ENCODE peak calls at places on chromosomes 3 and 15, in nine cellular contexts. O is breast epithelium; I is IMR-90; F is fibroblast of lung; E is Karpas-422; L is CD8-positive, alpha-beta memory T cell; U is neural progenitor cell; A is left lung; G is left ventricle myocardium inferior. B is an unnamed sample.
A peak's percentile ranks its signal among the peaks of the same experiment; 100 is the strongest.

GRCh38 chr3:41075958-41076357 is 123.3 kb upstream of the CTNNB1 start:
- DNase-seq in U (peak; percentile 53), I (no peak), E (no peak), F (no peak), G (peak; percentile 37), O (no peak), A (no peak), L (no peak), B (no peak)

GRCh38 chr3:98788651-98789050 is 25.5 kb downstream of the ST3GAL6 start:
- DNase-seq in O (no peak), G (peak; percentile 28), L (no peak), F (no peak), U (no peak), E (no peak), I (no peak), A (peak; percentile 24), B (no peak)

GRCh38 chr15:80120636-80121035 is 32.2 kb upstream of the FAH start:
- DNase-seq in I (no peak), G (no peak), A (no peak), U (no peak), O (no peak), E (no peak), L (no peak), F (no peak), B (no peak)

GRCh38 chr3:37753428-37753827 is 108.3 kb upstream of the CTDSPL start:
- DNase-seq in I (no peak), F (no peak), A (no peak), L (no peak), U (no peak), E (no peak), O (no peak), G (no peak), B (no peak)

GRCh38 chr3:186651678-186652215 is 11.5 kb downstream of the FETUB start:
- DNase-seq in E (peak; percentile 52), G (no peak), O (no peak), A (no peak), F (no peak), L (no peak), U (no peak), I (no peak), B (no peak)

GRCh38 chr15:72813345-72814004 is 29.9 kb upstream of the ADPGK start:
- DNase-seq in E (no peak), U (no peak), A (peak; percentile 42), O (no peak), L (no peak), F (no peak), G (no peak), I (no peak), B (peak; percentile 57)

GRCh38 chr3:119350114-119350513 is 55.9 kb downstream of the ARHGAP31 start:
- DNase-seq in F (no peak), I (no peak), O (no peak), E (no peak), L (no peak), A (no peak), U (peak; percentile 87), G (no peak), B (no peak)

GRCh38 chr3:126321490-126321889 is 35.7 kb downstream of the KLF15 start:
- DNase-seq in L (no peak), I (no peak), F (no peak), A (peak; percentile 50), G (no peak), U (no peak), O (no peak), E (no peak), B (no peak)

GRCh38 chr3:74507691-74508090 is 106.8 kb downstream of the CNTN3 start:
- DNase-seq in F (no peak), G (no peak), A (peak; percentile 50), O (no peak), L (no peak), E (no peak), U (no peak), I (no peak), B (no peak)

GRCh38 chr3:184778426-184779332 is 33.3 kb upstream of the VPS8 start:
- DNase-seq in E (peak; percentile 62), O (no peak), F (no peak), A (no peak), G (no peak), U (no peak), L (no peak), I (no peak), B (no peak)

GRCh38 chr15:49265911-49266310 is 95.9 kb downstream of the GALK2 start:
- DNase-seq in I (no peak), U (no peak), F (peak; percentile 43), A (no peak), G (no peak), E (no peak), O (no peak), L (no peak), B (no peak)

GRCh38 chr3:6455031-6455430 is 405.9 kb upstream of the GRM7 start:
- DNase-seq in E (no peak), L (no peak), I (no peak), U (no peak), A (no peak), F (no peak), O (no peak), G (no peak), B (no peak)

GRCh38 chr3:101851072-101851471 is 1.8 kb downstream of the NFKBIZ start:
- DNase-seq in U (no peak), L (no peak), O (no peak), I (no peak), F (no peak), E (no peak), G (no peak), A (no peak), B (no peak)

GRCh38 chr3:10518506-10519150 is 13.2 kb upstream of the ATP2B2 start:
- DNase-seq in G (peak; percentile 30), A (no peak), I (peak; percentile 58), F (peak; percentile 26), E (no peak), L (no peak), U (no peak), O (no peak), B (no peak)

GRCh38 chr3:57354768-57355167 is 62.3 kb upstream of the ASB14 start:
- DNase-seq in G (no peak), U (no peak), L (peak; percentile 2), A (no peak), I (no peak), F (no peak), O (no peak), E (no peak), B (no peak)

GRCh38 chr15:27398631-27399030 is 427.6 kb downstream of the GABRG3 start:
- DNase-seq in A (no peak), U (no peak), E (no peak), L (no peak), G (no peak), I (no peak), F (no peak), O (no peak), B (no peak)

DNA sequence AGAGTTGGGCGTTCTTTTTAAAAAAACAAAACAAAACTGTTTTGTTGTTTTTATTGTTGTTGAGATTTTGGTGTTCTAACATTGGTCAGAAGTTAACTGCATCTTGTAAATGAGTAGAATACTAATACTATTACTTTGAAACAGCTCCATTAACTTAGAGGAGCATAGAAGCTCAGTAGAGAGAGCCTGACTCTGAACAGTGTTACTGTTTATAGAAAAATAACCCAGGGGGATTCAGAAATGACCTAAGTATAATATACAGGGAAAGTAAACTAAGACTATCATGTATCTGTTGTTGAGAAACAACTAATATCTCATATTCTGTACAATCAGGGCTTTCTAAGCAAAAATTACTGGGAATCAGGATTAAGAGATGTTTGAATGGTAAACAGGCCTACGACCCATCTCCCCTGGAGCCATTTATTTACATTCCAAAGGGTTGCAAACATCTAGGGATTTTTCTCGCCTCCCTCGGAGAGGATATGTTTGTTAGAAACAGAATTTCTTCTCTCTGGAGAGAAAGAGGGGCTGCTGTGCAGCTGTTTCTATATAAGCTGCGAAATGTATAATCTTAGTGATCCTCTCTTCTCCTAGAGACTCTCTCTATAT is 827.4 kb upstream of the DPPA4 start:
- DNase-seq in G (no peak), F (no peak), L (no peak), O (no peak), I (peak; percentile 25), A (no peak), E (no peak), U (peak; percentile 35), B (peak; percentile 25)
- H3K4me3 ChIP-seq in G (no peak overlapping the region), F (no peak overlapping the region), L (no peak overlapping the region), O (no peak overlapping the region), I (no peak overlapping the region), A (no peak overlapping the region), E (no peak overlapping the region), U (peak overlapping the region; percentile 26), B (no peak overlapping the region)

DNA sequence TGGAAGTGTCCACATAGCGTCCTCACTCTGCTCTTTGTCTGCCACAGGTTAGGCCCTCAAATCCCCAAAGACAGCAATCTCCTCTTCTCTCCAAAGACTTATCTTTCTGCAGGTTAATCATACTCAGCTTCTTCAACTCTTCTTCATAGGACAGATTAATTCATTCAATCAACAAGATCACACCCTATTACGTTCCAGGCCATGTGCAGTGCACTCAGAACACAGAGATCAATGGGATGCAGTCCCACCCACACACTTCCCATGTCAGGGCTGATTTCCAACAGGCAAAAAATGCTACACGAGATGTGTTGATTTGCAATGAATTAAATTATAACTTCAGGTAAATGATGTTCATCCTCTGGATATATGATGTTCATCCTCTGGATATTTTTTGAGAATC is 33.5 kb upstream of the ZNF639 start:
- DNase-seq in E (no peak), I (no peak), F (no peak), G (no peak), L (no peak), U (no peak), A (no peak), O (no peak), B (no peak)
- H3K36me3 ChIP-seq in E (no peaks in the 10 kb centered on the region), I (no peaks in the 10 kb centered on the region), F (no peaks in the 10 kb centered on the region), G (no peaks in the 10 kb centered on the region), L (no peaks in the 10 kb centered on the region), U (no peaks in the 10 kb centered on the region), A (no peaks in the 10 kb centered on the region), O (no peaks in the 10 kb centered on the region), B (no peaks in the 10 kb centered on the region)

DNA sequence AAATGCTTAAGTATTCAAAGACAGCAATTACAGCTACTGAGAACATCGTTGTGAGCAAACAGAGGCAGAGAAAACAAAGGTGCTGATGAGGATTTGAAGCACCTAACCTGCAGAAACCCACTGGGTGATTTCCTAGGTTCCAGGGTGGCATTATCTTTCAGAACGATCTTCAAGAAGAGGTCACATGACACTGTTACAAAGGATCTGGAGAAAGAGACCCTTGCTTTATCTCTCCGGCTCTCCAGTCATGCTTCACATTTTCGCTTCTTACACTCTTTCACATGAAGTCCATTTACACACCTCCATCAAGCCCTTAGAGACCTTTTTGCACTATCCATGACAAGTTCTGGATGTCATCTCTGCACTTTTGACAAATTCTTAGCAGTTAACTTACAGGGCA is 70.8 kb downstream of the GOLGA8B start:
- DNase-seq in I (no peak), L (no peak), U (no peak), F (no peak), G (no peak), O (no peak), A (no peak), E (no peak), B (no peak)
- H3K27me3 ChIP-seq in I (peaks cover 15% of the 10 kb centered on the region), L (peaks cover 18% of the 10 kb centered on the region), U (peaks cover 99% of the 10 kb centered on the region), F (peaks cover 3% of the 10 kb centered on the region), G (peaks cover 28% of the 10 kb centered on the region), O (no peaks in the 10 kb centered on the region), A (peaks cover 80% of the 10 kb centered on the region), E (no peaks in the 10 kb centered on the region), B (peaks cover 51% of the 10 kb centered on the region)

DNA sequence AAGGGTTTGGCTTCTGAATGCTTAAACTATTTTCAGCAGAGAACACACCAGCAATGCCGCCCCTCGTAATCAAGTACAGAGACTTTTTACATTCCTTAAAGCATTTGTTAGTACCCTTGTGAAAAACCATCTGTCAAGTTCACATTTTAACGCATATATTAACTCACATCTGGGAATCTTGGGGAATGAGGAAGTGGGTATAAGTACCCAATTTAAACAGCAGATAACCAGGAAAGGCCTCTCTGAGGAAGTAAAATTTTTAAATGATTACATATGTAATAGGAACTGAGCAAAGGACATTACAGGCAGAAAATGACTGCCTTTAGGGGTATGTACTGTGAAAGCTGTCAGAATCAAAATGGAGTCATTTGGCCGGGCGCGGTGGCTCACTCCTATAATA is 12.8 kb upstream of the CFAP44 start:
- DNase-seq in F (no peak), G (no peak), L (no peak), A (no peak), O (no peak), E (no peak), U (no peak), I (no peak), B (no peak)
- H3K4me3 ChIP-seq in F (no peak overlapping the region), G (no peak overlapping the region), L (no peak overlapping the region), A (no peak overlapping the region), O (no peak overlapping the region), E (no peak overlapping the region), U (no peak overlapping the region), I (no peak overlapping the region), B (no peak overlapping the region)